ENCODE peak calls at places on chromosomes 3 and 15, in five cellular contexts. A is HepG2, V is K562, H is H1, B is GM12878. O is an unnamed sample.

GRCh38 chr3:5645311-5646029 is 458.0 kb downstream of the EDEM1 start:
- DNase-seq in A (no peak), V (no peak), H (no peak), B (no peak), O (no peak)

GRCh38 chr15:89127054-89127702 is 38.9 kb downstream of the ABHD2 start:
- DNase-seq in A (no peak), V (no peak), H (no peak), B (no peak), O (no peak)

GRCh38 chr15:96268421-96269204 is 61.9 kb upstream of the NR2F2 start:
- DNase-seq in A (no peak), V (no peak), H (no peak), B (no peak), O (no peak)

GRCh38 chr15:65394936-65395335 is 17.1 kb upstream of the IGDCC3 start:
- DNase-seq in A (no peak), V (no peak), H (no peak), B (no peak), O (no peak)

GRCh38 chr15:94439158-94439557 is 207.8 kb downstream of the MCTP2 start:
- DNase-seq in A (no peak), V (no peak), H (no peak), B (no peak), O (no peak)

GRCh38 chr15:63369296-63369695 is 12.3 kb downstream of the CA12 start:
- DNase-seq in A (no peak), V (no peak), H (no peak), B (no peak), O (peak)

GRCh38 chr3:8536106-8537052 is 34.8 kb downstream of the LMCD1 start:
- DNase-seq in A (no peak), V (no peak), H (no peak), B (no peak), O (no peak)

GRCh38 chr3:179421500-179421899 is 29.8 kb downstream of the GNB4 start:
- DNase-seq in A (no peak), V (no peak), H (no peak), B (no peak), O (peak)

GRCh38 chr15:57865294-57865693 is 158.8 kb downstream of the POLR2M start:
- DNase-seq in A (no peak), V (peak), H (no peak), B (no peak), O (peak)

GRCh38 chr3:27454914-27455313 is 29.3 kb downstream of the SLC4A7 start:
- DNase-seq in A (peak), V (no peak), H (no peak), B (no peak), O (no peak)
- TF ChIP-seq ATF2 in A (no peak), V (no peak), H (no peak), B (no peak), O (no peak)

DNA sequence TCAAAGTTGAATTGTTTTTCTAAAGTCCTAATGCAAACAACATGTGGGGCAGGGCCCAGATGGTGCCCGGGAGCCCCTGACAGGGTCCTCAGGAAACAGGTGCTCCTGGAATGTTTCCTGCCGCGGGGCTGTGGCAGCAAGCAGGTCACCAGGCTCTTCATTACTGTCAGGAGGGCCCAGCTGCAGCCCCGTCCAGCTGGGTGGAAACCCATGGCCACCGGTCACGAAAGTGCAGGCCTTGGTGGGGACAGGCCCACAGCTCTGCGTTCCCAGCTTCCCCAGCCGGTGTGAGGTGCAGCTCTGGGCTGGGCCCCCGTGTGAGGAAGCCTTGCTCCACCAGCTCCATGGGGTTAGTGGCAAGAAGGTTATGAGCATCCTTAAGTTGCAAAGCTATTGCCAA is 63.9 kb upstream of the GATA2 start:
- DNase-seq in A (no peak), V (no peak), H (no peak), B (no peak), O (no peak)
- TF ChIP-seq ATF2 in A (no peak), V (no peak), H (no peak), B (no peak), O (no peak)

DNA sequence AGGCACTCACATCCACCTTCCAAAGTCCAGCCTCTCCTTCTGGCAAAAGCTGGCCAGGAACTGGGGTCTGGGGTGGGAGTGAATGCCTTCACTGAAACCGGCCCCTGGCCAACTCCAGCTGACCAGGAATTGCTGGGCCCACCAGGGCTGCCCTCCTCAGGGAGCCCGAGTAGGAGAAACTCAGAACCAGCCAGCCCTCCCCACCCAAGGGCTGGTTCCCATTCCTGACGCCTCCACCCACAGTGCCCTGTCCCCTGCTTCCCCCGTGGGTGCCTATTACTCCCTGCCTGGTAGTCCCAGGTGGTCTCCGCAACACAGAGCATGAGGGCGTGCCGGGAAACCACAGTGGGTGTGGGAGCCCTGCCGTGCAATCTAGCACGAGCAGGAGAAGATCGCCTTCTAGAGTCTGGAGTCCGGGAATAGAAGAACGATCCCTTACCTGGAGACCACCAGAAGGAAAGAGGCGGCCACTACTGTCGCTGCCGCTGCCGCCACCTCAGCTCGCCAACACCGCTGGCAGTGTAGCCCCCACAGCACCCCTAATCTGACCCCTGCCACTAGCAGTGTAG is 178.8 kb downstream of the POTEB3 start:
- DNase-seq in A (no peak), V (no peak), H (no peak), B (no peak), O (no peak)
- TF ChIP-seq ATF2 in A (no peak), V (no peak), H (no peak), B (no peak), O (no peak)

GRCh38 chr3:16305121-16305541 is 40.1 kb downstream of the OXNAD1 start:
- DNase-seq in A (no peak), V (peak), H (no peak), B (no peak), O (no peak)

GRCh38 chr3:16301490-16301889 is 36.5 kb downstream of the OXNAD1 start:
- DNase-seq in A (no peak), V (no peak), H (no peak), B (no peak), O (no peak)

GRCh38 chr3:16304065-16305010 is 39.3 kb downstream of the OXNAD1 start:
- DNase-seq in A (no peak), V (peak), H (no peak), B (no peak), O (no peak)

GRCh38 chr3:16302082-16302631 is 37.1 kb downstream of the OXNAD1 start:
- DNase-seq in A (no peak), V (no peak), H (no peak), B (no peak), O (no peak)

GRCh38 chr3:16303037-16303436 is 38.0 kb downstream of the OXNAD1 start:
- DNase-seq in A (no peak), V (no peak), H (no peak), B (no peak), O (no peak)
- TF ChIP-seq ATF2 in A (no peak), V (no peak), H (no peak), B (no peak), O (no peak)

GRCh38 chr3:42819351-42819965 is 10.2 kb downstream of the ACKR2 start:
- DNase-seq in A (peak), V (peak), H (no peak), B (no peak), O (peak)

GRCh38 chr3:42820746-42821051 is 11.5 kb downstream of the ACKR2 start:
- DNase-seq in A (no peak), V (no peak), H (no peak), B (no peak), O (no peak)

GRCh38 chr3:42814914-42815507 is 5.8 kb downstream of the ACKR2 start:
- DNase-seq in A (peak), V (no peak), H (no peak), B (no peak), O (no peak)

GRCh38 chr3:42814246-42814645 is 5.0 kb downstream of the ACKR2 start:
- DNase-seq in A (no peak), V (no peak), H (no peak), B (no peak), O (no peak)

DNA sequence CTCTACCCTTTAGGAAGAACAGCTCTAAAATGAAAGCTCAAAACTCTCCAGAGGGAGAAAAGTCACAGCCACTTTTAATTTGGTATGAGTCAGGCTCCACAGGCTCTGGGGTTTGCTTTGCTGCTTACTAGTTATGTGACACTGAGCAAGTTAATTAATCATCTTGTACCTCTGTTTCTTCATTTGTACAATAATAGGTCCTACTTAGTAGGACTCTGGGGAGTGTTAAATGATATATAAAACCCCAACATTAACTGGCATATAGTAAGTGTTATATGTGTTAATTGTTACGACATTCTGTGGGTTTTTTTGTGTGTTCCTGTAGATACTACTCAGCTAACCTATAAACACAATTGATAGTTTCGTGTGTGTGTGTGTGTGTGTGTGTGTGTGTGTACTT is 6.6 kb downstream of the ACKR2 start:
- DNase-seq in A (no peak), V (no peak), H (no peak), B (no peak), O (no peak)
- TF ChIP-seq ATF2 in A (no peak), V (no peak), H (no peak), B (no peak), O (no peak)

DNA sequence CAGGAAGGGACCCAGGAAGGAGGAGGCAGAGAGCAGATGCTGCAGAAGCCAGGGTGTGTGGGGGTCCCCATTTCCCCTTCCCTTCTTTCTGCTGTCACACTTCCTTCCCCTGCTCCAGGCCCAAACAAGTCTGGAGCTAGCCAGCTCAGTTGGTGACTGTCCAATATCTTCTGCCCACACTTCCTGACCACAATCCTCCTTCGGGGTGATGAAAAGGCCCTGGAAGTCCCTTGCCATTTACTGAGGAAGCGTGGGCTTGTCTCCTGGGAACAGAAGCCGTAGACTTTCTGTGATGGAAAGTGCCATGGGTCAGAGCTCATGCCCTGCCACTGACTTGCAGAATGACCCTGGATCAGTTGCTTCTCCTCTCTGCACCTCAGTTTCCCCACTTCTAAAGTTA is 39.0 kb downstream of the ANAPC13 start:
- DNase-seq in A (no peak), V (no peak), H (no peak), B (no peak), O (no peak)
- TF ChIP-seq ATF2 in A (no peak), V (no peak), H (no peak), B (no peak), O (no peak)